ENCODE peak calls at places on chromosomes 12 and 14, in six cellular contexts. G is ELF-1, H is posterior cingulate gyrus, L is SJSA1, N is colonic mucosa, J is iPS DF 6.9. A is an unnamed sample.

GRCh38 chr12:103677341-103677740 is 90.3 kb downstream of the STAB2 start:
- DNase-seq in G (no peak), H (no peak), L (no peak), N (peak; percentile 64), J (no peak), A (no peak)

GRCh38 chr12:128857173-128857770 is 4.0 kb downstream of the GLT1D1 start:
- DNase-seq in G (peak; percentile 51), H (no peak), L (no peak), N (no peak), J (no peak), A (no peak)

GRCh38 chr14:30252800-30253425 is 306.0 kb upstream of the G2E3 start:
- DNase-seq in G (no peak), H (no peak), L (no peak), N (no peak), J (no peak), A (no peak)

GRCh38 chr12:49345840-49346658 is 639 bp upstream of the DNAJC22 start:
- DNase-seq in G (no peak), H (no peak), L (no peak), N (no peak), J (no peak), A (no peak)

GRCh38 chr12:26496170-26496569 is 300.8 kb downstream of the SSPN start:
- DNase-seq in G (no peak), H (no peak), L (no peak), N (no peak), J (no peak), A (no peak)

GRCh38 chr12:27284751-27285150 is 40.7 kb downstream of the STK38L start:
- DNase-seq in G (no peak), H (no peak), L (peak; percentile 59), N (no peak), J (no peak), A (no peak)

GRCh38 chr12:96876966-96877365 is 30.1 kb upstream of the NEDD1 start:
- DNase-seq in G (no peak), H (no peak), L (no peak), N (no peak), J (no peak), A (no peak)

GRCh38 chr14:22164616-22165015 is 424.4 kb downstream of the DAD1 start:
- DNase-seq in G (peak; percentile 18), H (no peak), L (no peak), N (no peak), J (no peak), A (no peak)

GRCh38 chr12:63151898-63152700 is 1.1 kb upstream of the AVPR1A start:
- DNase-seq in G (peak; percentile 83), H (peak; percentile 51), L (peak; percentile 59), N (peak; percentile 25), J (peak; percentile 70), A (peak; percentile 13)

GRCh38 chr12:57984629-57985151 is 43.3 kb downstream of the ATP23 start:
- DNase-seq in G (no peak), H (no peak), L (no peak), N (no peak), J (no peak), A (no peak)

GRCh38 chr14:76908834-76909233 is 82.6 kb downstream of the LRRC74A start:
- DNase-seq in G (no peak), H (no peak), L (no peak), N (no peak), J (no peak), A (no peak)

GRCh38 chr14:91258021-91258618 is 13.6 kb upstream of the GPR68 start:
- DNase-seq in G (no peak), H (no peak), L (no peak), N (no peak), J (no peak), A (no peak)

A was measured in cerebellum.